ENCODE peak calls at places on chromosomes 7 and 10, in ten cellular contexts. W is CD4-positive, alpha-beta T cell; L is endothelial cell; V is T-helper 17 cell; F is activated effector memory CD4-positive, alpha-beta T cell treated with Interleukin-2 at 50 U/mL for 16 hours; S is stimulated activated CD8-positive, alpha-beta memory T cell treated with anti-CD3 and anti-CD28 coated beads, Interleukin-2, amount 100 ng/mL, for 1 hour; B is GM12865; T is G401; Q is AG08395; H is nucleus accumbens. D is an unnamed sample.

GRCh38 chr7:86925221-86925620 is 134.2 kb downstream of the ELAPOR2 start:
- DNase-seq in W (no peak), L (no peak), V (no peak), F (no peak), S (no peak), B (no peak), T (no peak), Q (no peak), H (no peak), D (no peak)

GRCh38 chr7:22052221-22052639 is 106.5 kb upstream of the CDCA7L start:
- DNase-seq in W (no peak), L (no peak), V (no peak), F (no peak), S (no peak), B (no peak), T (peak), Q (no peak), H (no peak), D (peak)

GRCh38 chr10:31121797-31122586 is 90.3 kb upstream of the ZNF438 start:
- DNase-seq in W (no peak), L (no peak), V (no peak), F (no peak), S (no peak), B (no peak), T (no peak), Q (peak), H (no peak), D (no peak)

GRCh38 chr10:28326516-28327493 is 23.9 kb upstream of the MPP7 start:
- DNase-seq in W (no peak), L (no peak), V (no peak), F (no peak), S (no peak), B (no peak), T (peak), Q (no peak), H (no peak), D (peak)

GRCh38 chr7:5594616-5595544 is 171.2 kb upstream of the TNRC18 start:
- DNase-seq in W (no peak), L (no peak), V (no peak), F (no peak), S (no peak), B (peak), T (no peak), Q (no peak), H (no peak), D (peak)

GRCh38 chr7:98230746-98231471 is 19.7 kb downstream of the BHLHA15 start:
- DNase-seq in W (no peak), L (no peak), V (no peak), F (no peak), S (no peak), B (no peak), T (no peak), Q (no peak), H (no peak), D (no peak)

GRCh38 chr7:6462094-6462493 is 14.3 kb upstream of the DAGLB start:
- DNase-seq in W (no peak), L (no peak), V (no peak), F (no peak), S (no peak), B (no peak), T (no peak), Q (no peak), H (no peak), D (no peak)

GRCh38 chr7:26485421-26486019 is 193.9 kb downstream of the SNX10 start:
- DNase-seq in W (no peak), L (no peak), V (no peak), F (no peak), S (no peak), B (no peak), T (no peak), Q (no peak), H (no peak), D (no peak)

GRCh38 chr7:70647801-70648491 is 484.0 kb upstream of the GALNT17 start:
- DNase-seq in W (peak), L (no peak), V (peak), F (peak), S (peak), B (peak), T (no peak), Q (peak), H (no peak), D (peak)

GRCh38 chr10:13803566-13804554 is 217.1 kb downstream of the PRPF18 start:
- DNase-seq in W (no peak), L (no peak), V (no peak), F (no peak), S (no peak), B (no peak), T (no peak), Q (no peak), H (no peak), D (no peak)

GRCh38 chr7:100374601-100375000 is 1.3 kb downstream of the PILRA start:
- DNase-seq in W (no peak), L (no peak), V (no peak), F (no peak), S (no peak), B (no peak), T (no peak), Q (no peak), H (no peak), D (no peak)

GRCh38 chr7:7868245-7868899 is 100.2 kb upstream of the GLCCI1 start:
- DNase-seq in W (no peak), L (no peak), V (no peak), F (no peak), S (no peak), B (no peak), T (no peak), Q (no peak), H (no peak), D (no peak)

GRCh38 chr10:103742779-103743178 is 112.6 kb downstream of the SH3PXD2A start:
- DNase-seq in W (no peak), L (no peak), V (no peak), F (no peak), S (no peak), B (no peak), T (no peak), Q (no peak), H (no peak), D (no peak)

GRCh38 chr7:158648787-158649186 is 55.8 kb downstream of the NCAPG2 start:
- DNase-seq in W (no peak), L (no peak), V (no peak), F (no peak), S (no peak), B (no peak), T (no peak), Q (peak), H (no peak), D (no peak)

GRCh38 chr7:112346381-112347060 is 103.7 kb upstream of the IFRD1 start:
- DNase-seq in W (no peak), L (no peak), V (no peak), F (no peak), S (no peak), B (no peak), T (peak), Q (no peak), H (no peak), D (no peak)

GRCh38 chr10:33571616-33572015 is 237.1 kb upstream of the NRP1 start:
- DNase-seq in W (no peak), L (no peak), V (no peak), F (no peak), S (no peak), B (no peak), T (no peak), Q (no peak), H (no peak), D (peak)

GRCh38 chr10:73388228-73388627 is 25.6 kb downstream of the ANXA7 start:
- DNase-seq in W (no peak), L (no peak), V (no peak), F (no peak), S (no peak), B (no peak), T (no peak), Q (no peak), H (no peak), D (no peak)

GRCh38 chr10:55283041-55283440 is 482.0 kb upstream of the PCDH15 start:
- DNase-seq in W (no peak), L (no peak), V (no peak), F (no peak), S (no peak), B (no peak), T (no peak), Q (no peak), H (no peak), D (peak)

GRCh38 chr7:81767883-81768282 is 2.0 kb downstream of the HGF start:
- DNase-seq in W (no peak), L (no peak), V (no peak), F (no peak), S (no peak), B (no peak), T (no peak), Q (peak), H (no peak), D (no peak)

GRCh38 chr10:14200645-14201534 is 129.8 kb downstream of the FRMD4A start:
- DNase-seq in W (no peak), L (peak), V (no peak), F (no peak), S (no peak), B (peak), T (peak), Q (no peak), H (no peak), D (no peak)